ENCODE peak calls at places on chromosomes 3 and 15, in ten cellular contexts. S, O, X, V, A, I, C, R, B and J are unnamed samples.

GRCh38 chr3:72844436-72844999 is 3.7 kb downstream of the SHQ1 start:
- DNase-seq in A (no peak), B (no peak), X (peak; percentile 12), O (no peak), V (no peak), S (no peak), C (no peak), I (no peak), R (peak; percentile 38), J (no peak)

GRCh38 chr3:24502690-24503089 is 8.0 kb upstream of the THRB start:
- DNase-seq in R (no peak), I (no peak), X (no peak), A (no peak), S (no peak), O (no peak), B (no peak), V (no peak), C (no peak), J (no peak)

GRCh38 chr3:152183473-152183872 is 85.3 kb upstream of the MBNL1 start:
- DNase-seq in C (no peak), V (peak; percentile 1), S (peak; percentile 26), I (peak; percentile 54), A (peak; percentile 36), R (peak; percentile 32), X (peak; percentile 65), O (peak; percentile 43), B (no peak), J (no peak)

GRCh38 chr3:76886761-76887500 is 153.0 kb upstream of the ROBO2 start:
- DNase-seq in C (no peak), A (no peak), O (no peak), X (no peak), B (no peak), I (no peak), V (no peak), S (no peak), R (no peak), J (no peak)

GRCh38 chr3:171282041-171282440 is 178.2 kb downstream of the TNIK start:
- DNase-seq in O (no peak), C (no peak), X (peak; percentile 79), A (no peak), R (peak; percentile 85), V (no peak), B (no peak), S (peak; percentile 49), I (no peak), J (no peak)

GRCh38 chr15:33150993-33151392 is 43.5 kb downstream of the FMN1 start:
- DNase-seq in A (no peak), C (no peak), R (no peak), X (no peak), V (no peak), I (no peak), B (no peak), O (no peak), S (no peak), J (no peak)

GRCh38 chr15:89496155-89497098 is at the start of gene RHCG:
- DNase-seq in A (no peak), I (no peak), X (peak; percentile 40), B (peak; percentile 80), S (no peak), R (peak; percentile 36), V (no peak), O (peak; percentile 40), C (no peak), J (no peak)

GRCh38 chr3:147518465-147518864 is 109.3 kb downstream of the ZIC1 start:
- DNase-seq in R (no peak), A (no peak), X (peak; percentile 44), C (no peak), O (no peak), B (no peak), S (no peak), V (no peak), I (no peak), J (no peak)

GRCh38 chr15:78065284-78065872 is 12.1 kb downstream of the TBC1D2B start:
- DNase-seq in A (no peak), X (peak; percentile 99), O (peak; percentile 60), V (peak; percentile 29), B (no peak), R (peak; percentile 99), S (peak; percentile 92), C (peak; percentile 89), I (no peak), J (no peak)

GRCh38 chr3:129482721-129483120 is 42.7 kb downstream of the IFT122 start:
- DNase-seq in A (no peak), R (no peak), B (no peak), I (no peak), O (no peak), X (no peak), S (no peak), V (no peak), C (no peak), J (no peak)

GRCh38 chr3:53023072-53023823 is 22.6 kb downstream of the SFMBT1 start:
- DNase-seq in R (peak; percentile 47), B (no peak), V (no peak), X (no peak), S (no peak), A (no peak), C (no peak), I (no peak), O (no peak), J (no peak)

GRCh38 chr3:183377307-183377959 is 51.0 kb downstream of the MCF2L2 start:
- DNase-seq in X (no peak), A (no peak), O (no peak), I (no peak), S (no peak), V (no peak), R (no peak), B (no peak), C (no peak), J (no peak)

GRCh38 chr3:78476076-78476475 is 1291.7 kb downstream of the ROBO1 start:
- DNase-seq in O (no peak), X (no peak), S (no peak), I (no peak), R (no peak), C (no peak), A (no peak), B (no peak), V (no peak), J (no peak)

GRCh38 chr3:45528429-45528828 is 66.1 kb upstream of the LIMD1 start:
- DNase-seq in R (peak; percentile 67), I (no peak), V (no peak), A (no peak), B (no peak), S (no peak), O (no peak), C (no peak), X (peak; percentile 56), J (no peak)

GRCh38 chr3:10380906-10381795 is 60.2 kb upstream of the SEC13 start:
- DNase-seq in V (no peak), I (no peak), R (peak; percentile 56), X (peak; percentile 24), O (no peak), B (no peak), S (peak; percentile 58), C (no peak), A (no peak), J (no peak)

GRCh38 chr15:59200560-59200959 is 6.1 kb upstream of the LDHAL6B start:
- DNase-seq in B (no peak), O (no peak), I (no peak), A (no peak), S (peak; percentile 66), V (no peak), R (peak; percentile 58), X (no peak), C (no peak), J (no peak)